ENCODE peak calls at places on chromosomes 3 and 15, in seven cellular contexts. I, P, T, W, Z, S and V are unnamed samples.

GRCh38 chr3:38374221-38374620 is 27.6 kb downstream of the XYLB start:
- DNase-seq in I (no peak), W (no peak), Z (no peak), T (peak), P (no peak), S (no peak), V (no peak)

GRCh38 chr15:48373855-48374421 is 42.7 kb downstream of the DUT start:
- DNase-seq in P (no peak), S (no peak), Z (no peak), W (no peak), T (peak), I (no peak), V (no peak)

GRCh38 chr3:78814893-78815562 is 952.8 kb downstream of the ROBO1 start:
- DNase-seq in Z (no peak), W (no peak), P (no peak), I (no peak), S (no peak), T (no peak), V (no peak)

GRCh38 chr3:101827211-101828174 is 21.8 kb upstream of the NFKBIZ start:
- DNase-seq in W (peak), T (peak), S (peak), P (peak), I (peak), Z (peak), V (no peak)

GRCh38 chr15:89492934-89493631 is 3.3 kb downstream of the RHCG start:
- DNase-seq in S (no peak), T (no peak), Z (no peak), I (no peak), W (no peak), P (no peak), V (no peak)

GRCh38 chr3:114827495-114827894 is 319.6 kb downstream of the ZBTB20 start:
- DNase-seq in Z (peak), P (no peak), W (peak), I (no peak), S (peak), T (peak), V (no peak)

GRCh38 chr3:191051037-191051436 is 148.0 kb upstream of the OSTN start:
- DNase-seq in I (no peak), P (no peak), S (peak), W (no peak), T (peak), Z (peak), V (no peak)

GRCh38 chr3:19206540-19206939 is 58.2 kb downstream of the KCNH8 start:
- DNase-seq in T (no peak), P (no peak), I (no peak), Z (no peak), W (no peak), S (no peak), V (no peak)

GRCh38 chr3:39435006-39435748 is 28.7 kb downstream of the RPSA start:
- DNase-seq in W (no peak), I (no peak), Z (no peak), S (no peak), T (no peak), P (no peak), V (no peak)

GRCh38 chr3:13357074-13357473 is 63.0 kb downstream of the NUP210 start:
- DNase-seq in P (no peak), W (no peak), T (no peak), I (no peak), Z (no peak), S (no peak), V (no peak)

GRCh38 chr3:100703865-100704264 is 5.4 kb upstream of the TFG start:
- DNase-seq in S (no peak), T (no peak), P (no peak), W (no peak), I (no peak), Z (no peak), V (no peak)

GRCh38 chr3:31092748-31093607 is 198.5 kb upstream of the GADL1 start:
- DNase-seq in Z (no peak), T (no peak), W (no peak), I (no peak), P (no peak), S (no peak), V (no peak)

GRCh38 chr3:132380979-132381944 is 36.0 kb upstream of the DNAJC13 start:
- DNase-seq in W (no peak), Z (no peak), T (no peak), S (no peak), I (peak), P (no peak), V (no peak)

GRCh38 chr15:42284551-42284950 is 11.3 kb upstream of the TMEM87A start:
- DNase-seq in T (no peak), I (no peak), S (no peak), P (no peak), Z (no peak), W (no peak), V (no peak)

GRCh38 chr15:42282344-42282743 is 9.1 kb upstream of the TMEM87A start:
- DNase-seq in S (no peak), I (no peak), Z (no peak), W (no peak), T (no peak), P (no peak), V (no peak)

GRCh38 chr15:42285042-42285441 is 11.8 kb upstream of the TMEM87A start:
- DNase-seq in S (no peak), P (no peak), W (no peak), I (no peak), Z (no peak), T (no peak), V (no peak)

GRCh38 chr15:42283671-42284070 is 10.4 kb upstream of the TMEM87A start:
- DNase-seq in T (no peak), I (no peak), P (no peak), Z (no peak), S (no peak), W (no peak), V (no peak)

GRCh38 chr15:42282926-42283325 is 9.7 kb upstream of the TMEM87A start:
- DNase-seq in P (no peak), T (no peak), S (no peak), Z (no peak), W (no peak), I (no peak), V (no peak)
- TF ChIP-seq POLR2AphosphoS5 in P (no peak), T (no peak), S (no peak), Z (no peak), W (no peak), I (no peak), V (no peak)

GRCh38 chr15:65738649-65739048 is 53.4 kb downstream of the DENND4A start:
- DNase-seq in P (no peak), W (no peak), Z (no peak), I (no peak), S (no peak), T (no peak), V (no peak)

GRCh38 chr15:65740148-65740547 is 51.9 kb downstream of the DENND4A start:
- DNase-seq in P (no peak), I (no peak), S (no peak), T (no peak), Z (no peak), W (no peak), V (no peak)

GRCh38 chr15:65747265-65747664 is 44.8 kb downstream of the DENND4A start:
- DNase-seq in S (no peak), T (no peak), I (no peak), W (no peak), P (no peak), Z (no peak), V (no peak)

GRCh38 chr15:65743637-65744252 is 48.3 kb downstream of the DENND4A start:
- DNase-seq in W (no peak), T (peak), I (no peak), S (no peak), P (no peak), Z (peak), V (no peak)
- TF ChIP-seq TAF1 in W (no peak), T (no peak), I (no peak), S (no peak), P (no peak), Z (no peak), V (no peak)

GRCh38 chr3:45593708-45594601 is 596 bp upstream of the LIMD1 start:
- DNase-seq in T (peak), I (peak), W (no peak), S (peak), P (peak), Z (peak), V (peak)
- TF ChIP-seq POLR2AphosphoS5 in T (peak), I (no peak), W (peak), S (peak), P (no peak), Z (peak), V (no peak)

DNA sequence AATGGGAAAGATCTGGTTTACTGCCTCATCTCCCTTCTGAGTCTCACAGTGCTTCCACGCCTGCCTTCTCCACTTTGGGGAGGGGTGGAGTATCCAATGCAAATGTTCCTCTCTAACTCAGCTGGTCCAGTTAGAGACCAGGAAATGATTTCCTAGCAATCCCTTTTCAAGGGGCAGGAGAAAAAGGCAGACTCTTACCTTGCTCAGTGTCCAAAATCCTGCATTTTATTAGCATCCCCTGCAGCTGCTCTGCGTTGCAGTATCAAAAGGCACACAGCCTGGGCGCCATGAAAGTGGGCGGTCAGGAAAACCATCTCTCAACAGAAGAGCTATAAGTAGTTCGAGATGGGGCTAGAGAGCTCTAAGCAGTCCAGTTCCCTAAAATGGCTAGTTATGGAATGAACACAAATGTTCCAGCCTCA is 451.6 kb downstream of the FOXP1 start:
- DNase-seq in Z (no peak), T (peak), I (no peak), W (no peak), S (no peak), P (no peak), V (no peak)
- TF ChIP-seq TAF1 in Z (no peak), T (no peak), I (no peak), W (no peak), S (no peak), P (no peak), V (no peak)

GRCh38 chr15:55266547-55266946 is 23.1 kb downstream of the RAB27A start:
- DNase-seq in T (no peak), Z (no peak), W (no peak), P (no peak), I (no peak), S (no peak), V (no peak)
- TF ChIP-seq POLR2AphosphoS5 in T (no peak), Z (no peak), W (no peak), P (no peak), I (no peak), S (no peak), V (no peak)

GRCh38 chr15:82535566-82536408 is 4.5 kb downstream of the RPS17 start:
- DNase-seq in Z (no peak), T (peak), W (no peak), P (no peak), I (no peak), S (peak), V (no peak)
- TF ChIP-seq TAF1 in Z (no peak), T (no peak), W (no peak), P (no peak), I (no peak), S (no peak), V (no peak)

DNA sequence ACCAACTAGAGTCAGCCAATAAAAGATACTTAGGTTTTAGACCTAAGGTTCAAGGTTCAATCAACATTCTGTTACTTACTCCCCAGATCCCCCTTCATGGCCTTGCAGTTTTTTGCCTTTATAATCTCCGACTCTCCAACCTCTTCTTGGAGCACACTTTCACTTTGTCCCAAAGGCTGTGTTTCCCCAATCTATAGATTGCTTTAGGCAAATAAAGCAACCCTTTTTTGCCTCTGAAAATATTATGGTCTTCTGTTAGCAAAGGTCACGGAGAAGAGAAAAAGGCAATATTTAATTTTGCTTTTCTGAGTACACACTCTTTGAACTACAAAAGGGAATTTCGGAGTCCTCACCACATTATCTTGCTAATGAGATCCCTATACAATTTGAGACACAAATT is 268.1 kb downstream of the PLOD2 start:
- DNase-seq in Z (no peak), T (no peak), W (no peak), S (peak), P (no peak), I (no peak), V (no peak)
- TF ChIP-seq POLR2AphosphoS5 in Z (no peak), T (no peak), W (no peak), S (no peak), P (no peak), I (no peak), V (no peak)